ENCODE peak calls at places on chromosome 5, in seven cellular contexts. D is mesenchymal stem cell, V is IMR-90, M is neuronal stem cell, U is H9, A is H1, L is trophoblast cell. S is an unnamed sample.

GRCh38 chr5:150780816-150781221 is 2.3 kb downstream of the SMIM3 start:
- DNase-seq in U (no peak), M (no peak), D (peak), V (peak), L (peak), A (no peak), S (no peak)

GRCh38 chr5:23825196-23825595 is 317.8 kb downstream of the PRDM9 start:
- DNase-seq in D (no peak), L (no peak), U (no peak), V (no peak), A (no peak), M (no peak), S (no peak)

GRCh38 chr5:150119421-150120061 is 33.2 kb upstream of the CSF1R start:
- DNase-seq in D (no peak), U (no peak), L (no peak), A (no peak), M (no peak), V (no peak), S (no peak)

GRCh38 chr5:169064093-169064492 is 236.8 kb downstream of the SLIT3 start:
- DNase-seq in D (no peak), U (no peak), M (no peak), A (no peak), V (no peak), L (no peak), S (no peak)

GRCh38 chr5:143153332-143154119 is 250.0 kb downstream of the NR3C1 start:
- DNase-seq in M (no peak), A (no peak), D (peak), U (no peak), L (no peak), V (peak), S (no peak)

GRCh38 chr5:141363952-141364660 is at the start of gene PCDHGA5:
- DNase-seq in M (no peak), L (no peak), D (no peak), U (no peak), A (no peak), V (peak), S (no peak)

GRCh38 chr5:93189707-93190120 is 391.3 kb downstream of the NR2F1-AS1 start:
- DNase-seq in A (no peak), L (peak), U (no peak), V (peak), D (peak), M (no peak), S (no peak)

GRCh38 chr5:176995896-176996767 is 10.4 kb downstream of the UIMC1 start:
- DNase-seq in D (peak), V (peak), U (no peak), L (peak), A (no peak), M (no peak), S (no peak)

GRCh38 chr5:32443541-32444190 is 874 bp downstream of the ZFR start:
- DNase-seq in D (peak), U (peak), L (peak), A (peak), V (peak), M (peak), S (peak)

GRCh38 chr5:82749453-82749852 is 327.7 kb downstream of the TMEM167A start:
- DNase-seq in L (no peak), D (no peak), U (no peak), A (no peak), M (no peak), V (no peak), S (no peak)

GRCh38 chr5:34475249-34475966 is 180.7 kb upstream of the RAI14 start:
- DNase-seq in L (no peak), D (no peak), V (no peak), U (peak), M (no peak), A (no peak), S (peak)

GRCh38 chr5:23208959-23209431 is 298.4 kb upstream of the PRDM9 start:
- DNase-seq in A (peak), L (peak), U (peak), V (peak), M (peak), D (peak), S (peak)

GRCh38 chr5:158470764-158471163 is 611.8 kb upstream of the CLINT1 start:
- DNase-seq in M (no peak), U (no peak), L (no peak), A (no peak), V (no peak), D (no peak), S (no peak)

GRCh38 chr5:158477214-158477613 is 618.3 kb upstream of the CLINT1 start:
- DNase-seq in M (no peak), A (no peak), V (no peak), D (no peak), L (no peak), U (no peak), S (no peak)

GRCh38 chr5:158468444-158468843 is 609.5 kb upstream of the CLINT1 start:
- DNase-seq in V (no peak), A (no peak), L (no peak), M (no peak), D (no peak), U (no peak), S (no peak)

GRCh38 chr5:158466196-158466595 is 607.3 kb upstream of the CLINT1 start:
- DNase-seq in V (no peak), L (no peak), M (no peak), A (no peak), U (no peak), D (no peak), S (no peak)

GRCh38 chr5:158471179-158471924 is 612.4 kb upstream of the CLINT1 start:
- DNase-seq in D (no peak), V (no peak), A (no peak), L (no peak), M (no peak), U (no peak), S (no peak)
- H2BK120ac ChIP-seq in D (no peak), V (no peak), A (no peak), L (no peak), M (no peak), U (no peak), S (no peak)

GRCh38 chr5:43232943-43233833 is 41.2 kb downstream of the NIM1K start:
- DNase-seq in U (no peak), D (no peak), L (no peak), A (no peak), M (no peak), V (no peak), S (no peak)

GRCh38 chr5:43227655-43228054 is 35.6 kb downstream of the NIM1K start:
- DNase-seq in A (no peak), L (peak), D (peak), U (no peak), M (no peak), V (peak), S (peak)

GRCh38 chr5:43233946-43234345 is 41.9 kb downstream of the NIM1K start:
- DNase-seq in A (no peak), M (no peak), L (no peak), V (no peak), D (no peak), U (no peak), S (no peak)

GRCh38 chr5:43236633-43237355 is 44.8 kb downstream of the NIM1K start:
- DNase-seq in A (no peak), U (no peak), D (no peak), L (peak), V (no peak), M (no peak), S (no peak)

DNA sequence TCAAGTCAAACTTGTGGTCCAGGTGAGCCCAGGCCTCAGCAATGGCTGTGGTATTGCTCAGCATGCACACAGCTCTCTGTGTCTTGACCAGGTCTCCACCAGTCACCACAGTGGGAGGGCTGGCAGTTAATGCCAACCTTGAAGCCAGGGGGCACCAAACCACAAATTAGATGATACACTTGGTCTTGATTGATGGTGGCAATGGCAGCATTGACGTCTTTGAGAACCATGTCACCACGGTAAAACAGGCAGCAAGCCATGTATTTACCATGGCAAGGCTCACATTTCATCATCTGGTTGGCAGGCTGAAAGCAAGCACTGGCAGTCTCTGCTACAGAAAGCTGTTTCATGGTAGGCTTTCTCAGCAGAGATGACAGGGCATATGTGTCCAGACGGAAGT is 40.0 kb downstream of the NIM1K start:
- DNase-seq in V (no peak), D (no peak), L (no peak), U (peak), M (no peak), A (peak), S (peak)
- H3K4me2 ChIP-seq in V (no peak), D (no peak), L (no peak), U (no peak), M (no peak), A (no peak), S (no peak)

GRCh38 chr5:124697482-124697881 is 49.0 kb downstream of the ZNF608 start:
- DNase-seq in M (no peak), V (no peak), U (no peak), A (no peak), L (no peak), D (peak), S (no peak)
- H2BK120ac ChIP-seq in M (no peak), V (peak), U (no peak), A (no peak), L (no peak), D (no peak), S (no peak)

DNA sequence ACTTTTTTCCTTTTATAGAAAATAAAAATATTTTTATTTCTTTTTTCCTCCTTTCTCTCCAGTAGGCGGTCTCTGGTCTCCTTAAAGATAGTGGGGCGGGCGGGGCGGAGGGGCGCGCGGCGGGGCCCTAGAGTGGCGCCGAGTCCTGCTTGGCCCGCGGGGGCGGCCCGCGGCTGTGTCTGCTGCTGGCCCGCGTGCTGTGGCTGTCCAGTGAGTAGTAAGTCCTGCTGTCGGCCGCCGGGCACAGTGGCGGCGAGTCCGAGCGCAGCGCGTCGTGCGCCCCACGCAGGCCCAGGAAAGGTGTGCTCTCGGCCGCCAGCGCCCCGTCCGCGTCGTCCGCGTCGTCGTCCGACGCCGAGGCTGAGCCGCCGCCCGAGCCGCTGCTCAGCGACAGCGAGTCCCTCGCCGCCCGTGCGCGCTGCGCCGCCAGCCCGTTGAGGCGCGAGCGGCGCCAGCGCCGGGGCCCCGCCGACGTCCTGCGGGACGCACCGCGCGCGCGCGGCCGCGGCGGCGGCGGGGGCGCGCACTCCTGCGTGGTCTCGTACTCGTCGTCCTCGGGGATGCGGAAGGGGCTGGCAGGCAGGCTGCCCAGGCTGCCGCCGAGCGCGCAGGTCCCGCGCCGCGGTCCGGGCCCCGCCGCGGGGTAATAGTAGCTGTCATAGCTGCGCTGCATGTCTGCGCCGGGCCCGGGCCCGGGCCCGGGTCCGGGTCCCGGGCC is 52.3 kb downstream of the PSD2 start:
- DNase-seq in A (peak), M (peak), D (peak), L (peak), V (no peak), U (peak), S (peak)
- H3K4me2 ChIP-seq in A (peak), M (peak), D (peak), L (peak), V (peak), U (peak), S (peak)

GRCh38 chr5:128378636-128379035 is 159.4 kb downstream of the FBN2 start:
- DNase-seq in M (no peak), V (peak), U (no peak), A (no peak), L (no peak), D (no peak), S (no peak)

GRCh38 chr5:128376577-128376976 is 161.5 kb downstream of the FBN2 start:
- DNase-seq in D (no peak), V (no peak), L (no peak), M (no peak), U (no peak), A (no peak), S (no peak)

GRCh38 chr5:128384068-128384467 is 154.0 kb downstream of the FBN2 start:
- DNase-seq in M (no peak), V (no peak), L (no peak), U (no peak), D (no peak), A (no peak), S (no peak)

GRCh38 chr5:128378196-128378595 is 159.8 kb downstream of the FBN2 start:
- DNase-seq in U (no peak), D (no peak), L (peak), V (peak), M (no peak), A (no peak), S (no peak)

DNA sequence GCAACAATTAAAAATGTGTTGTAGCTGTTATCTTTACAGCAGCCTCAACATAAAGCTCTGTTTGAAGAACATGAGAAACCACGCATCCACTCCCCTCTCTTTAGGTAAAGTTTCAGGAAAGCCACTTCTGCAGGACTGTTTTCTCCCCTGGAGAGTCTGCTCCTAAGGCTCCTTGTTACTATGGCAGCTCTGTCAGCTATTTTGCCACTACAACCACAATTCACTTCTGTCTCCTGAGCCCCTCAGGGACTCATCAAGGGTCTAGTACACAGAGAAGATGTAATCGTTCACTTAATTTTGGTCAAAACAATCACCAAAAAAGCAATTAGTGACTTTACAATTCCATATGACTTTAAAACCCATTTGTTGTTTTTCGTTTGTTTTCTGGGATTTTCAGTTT is 157.7 kb downstream of the FBN2 start:
- DNase-seq in D (peak), U (no peak), V (no peak), M (no peak), L (no peak), A (no peak), S (peak)
- H2BK120ac ChIP-seq in D (no peak), U (no peak), V (no peak), M (no peak), L (no peak), A (no peak), S (no peak)

GRCh38 chr5:514101-514485 is 10.2 kb downstream of the SLC9A3 start:
- DNase-seq in A (no peak), L (no peak), U (no peak), M (no peak), V (no peak), D (no peak), S (no peak)
- H3K4me2 ChIP-seq in A (no peak), L (no peak), U (no peak), M (no peak), V (no peak), D (no peak), S (no peak)

GRCh38 chr5:11181940-11182339 is 420.9 kb upstream of the DAP start:
- DNase-seq in V (no peak), A (no peak), L (no peak), M (no peak), U (no peak), D (no peak), S (no peak)

GRCh38 chr5:11177993-11178711 is 417.1 kb upstream of the DAP start:
- DNase-seq in D (no peak), V (no peak), U (no peak), L (no peak), M (no peak), A (no peak), S (no peak)

GRCh38 chr5:11180890-11181289 is 419.9 kb upstream of the DAP start:
- DNase-seq in D (no peak), U (no peak), M (no peak), V (no peak), L (no peak), A (no peak), S (no peak)

GRCh38 chr5:11182441-11183080 is 421.5 kb upstream of the DAP start:
- DNase-seq in L (peak), M (peak), V (peak), D (peak), U (peak), A (no peak), S (peak)
- H2BK120ac ChIP-seq in L (no peak), M (no peak), V (no peak), D (no peak), U (no peak), A (no peak), S (no peak)

GRCh38 chr5:173053041-173053440 is 3.1 kb upstream of the CREBRF start:
- DNase-seq in M (no peak), D (no peak), V (no peak), L (no peak), U (no peak), A (no peak), S (no peak)
- H3K4me2 ChIP-seq in M (no peak), D (no peak), V (no peak), L (no peak), U (no peak), A (no peak), S (no peak)

GRCh38 chr5:81302596-81302995 is 1.2 kb downstream of the ZCCHC9 start:
- DNase-seq in A (no peak), L (peak), U (no peak), M (no peak), V (peak), D (peak), S (no peak)
- H2BK120ac ChIP-seq in A (no peak), L (no peak), U (no peak), M (no peak), V (peak), D (no peak), S (no peak)

GRCh38 chr5:128101676-128102075 is 18.1 kb downstream of the SLC12A2 start:
- DNase-seq in D (no peak), L (peak), U (no peak), V (no peak), M (no peak), A (no peak), S (peak)

GRCh38 chr5:128100860-128101557 is 17.4 kb downstream of the SLC12A2 start:
- DNase-seq in M (no peak), V (no peak), L (no peak), U (no peak), D (no peak), A (no peak), S (no peak)

GRCh38 chr5:128109766-128110165 is 26.2 kb downstream of the SLC12A2 start:
- DNase-seq in M (no peak), L (no peak), D (no peak), A (no peak), V (no peak), U (no peak), S (no peak)

GRCh38 chr5:128109138-128109537 is 25.6 kb downstream of the SLC12A2 start:
- DNase-seq in U (no peak), A (no peak), D (no peak), V (no peak), L (no peak), M (no peak), S (no peak)

GRCh38 chr5:128105203-128105602 is 21.6 kb downstream of the SLC12A2 start:
- DNase-seq in M (no peak), L (no peak), D (no peak), V (no peak), U (no peak), A (no peak), S (no peak)
- H3K4me2 ChIP-seq in M (no peak), L (no peak), D (no peak), V (no peak), U (no peak), A (no peak), S (no peak)